ENCODE peak calls at places on chromosomes 7 and 10, in four cellular contexts. One of them, this sample, is unnamed.

GRCh38 chr10:68135922-68136718 is 26.8 kb downstream of the MYPN start:
- DNase-seq in MG63: peak
- DNase-seq in lower leg skin: no peak
- DNase-seq in H7: peak
- DNase-seq in this sample: peak

GRCh38 chr10:60943372-60944158 is 420 bp downstream of the RHOBTB1 start:
- DNase-seq in lower leg skin: peak
- DNase-seq in MG63: peak
- DNase-seq in H7: peak
- DNase-seq in this sample: peak

GRCh38 chr10:129978980-129979379 is 14.9 kb upstream of the EBF3 start:
- DNase-seq in MG63: no peak
- DNase-seq in H7: no peak
- DNase-seq in lower leg skin: no peak
- DNase-seq in this sample: no peak

GRCh38 chr10:69682955-69683474 is 53.0 kb downstream of the FAM241B start:
- DNase-seq in lower leg skin: no peak
- DNase-seq in H7: no peak
- DNase-seq in MG63: no peak
- DNase-seq in this sample: no peak

GRCh38 chr10:3527144-3527543 is 257.9 kb downstream of the KLF6 start:
- DNase-seq in H7: no peak
- DNase-seq in lower leg skin: no peak
- DNase-seq in MG63: no peak
- DNase-seq in this sample: no peak

GRCh38 chr7:101586078-101586941 is 42.8 kb downstream of the MYL10 start:
- DNase-seq in lower leg skin: peak
- DNase-seq in H7: peak
- DNase-seq in MG63: no peak
- DNase-seq in this sample: no peak

GRCh38 chr10:8242295-8242872 is 187.9 kb downstream of the GATA3 start:
- DNase-seq in MG63: no peak
- DNase-seq in lower leg skin: no peak
- DNase-seq in H7: no peak
- DNase-seq in this sample: no peak

GRCh38 chr7:8423057-8423456 is 10.4 kb upstream of the NXPH1 start:
- DNase-seq in MG63: no peak
- DNase-seq in H7: no peak
- DNase-seq in lower leg skin: no peak
- DNase-seq in this sample: no peak

GRCh38 chr10:5040781-5041470 is 37.3 kb upstream of the AKR1C2 start:
- DNase-seq in H7: no peak
- DNase-seq in MG63: no peak
- DNase-seq in lower leg skin: no peak
- DNase-seq in this sample: peak

GRCh38 chr7:68821846-68822245 is 776.4 kb upstream of the AUTS2 start:
- DNase-seq in lower leg skin: no peak
- DNase-seq in H7: no peak
- DNase-seq in MG63: no peak
- DNase-seq in this sample: no peak

GRCh38 chr10:46541017-46541661 is 15.3 kb downstream of the GPRIN2 start:
- DNase-seq in MG63: no peak
- DNase-seq in H7: peak
- DNase-seq in lower leg skin: peak
- DNase-seq in this sample: peak
- H3K4me3 ChIP-seq in MG63: no peak
- H3K4me3 ChIP-seq in H7: peak
- H3K4me3 ChIP-seq in lower leg skin: no peak
- H3K4me3 ChIP-seq in this sample: no peak

DNA sequence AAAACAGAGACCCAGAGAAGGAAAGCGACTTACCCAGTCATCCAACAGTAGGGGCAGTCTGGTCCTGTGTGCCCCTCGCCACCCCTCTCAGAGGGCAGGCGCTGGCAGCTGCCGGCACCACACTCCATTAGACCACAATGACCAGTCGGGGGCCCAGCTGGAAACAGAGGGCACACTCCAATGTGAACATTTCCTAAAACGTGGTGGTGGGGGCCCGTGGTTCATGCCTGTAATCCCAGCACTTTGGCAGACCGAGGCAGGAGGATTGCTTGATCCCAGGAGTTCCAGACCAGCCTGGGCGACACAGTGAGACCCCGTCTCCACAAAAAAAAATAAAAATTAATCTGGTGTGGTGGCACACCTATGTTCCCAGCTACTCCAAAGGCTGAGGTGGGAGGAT is 912 bp upstream of the OAT start:
- DNase-seq in lower leg skin: peak
- DNase-seq in H7: no peak
- DNase-seq in MG63: no peak
- DNase-seq in this sample: no peak
- H3K4me3 ChIP-seq in lower leg skin: no peak
- H3K4me3 ChIP-seq in H7: no peak
- H3K4me3 ChIP-seq in MG63: peak
- H3K4me3 ChIP-seq in this sample: peak

GRCh38 chr7:95436407-95436806 is 1.6 kb upstream of the PON2 start:
- DNase-seq in MG63: no peak
- DNase-seq in lower leg skin: no peak
- DNase-seq in H7: no peak
- DNase-seq in this sample: no peak
- H3K4me3 ChIP-seq in MG63: no peak
- H3K4me3 ChIP-seq in lower leg skin: no peak
- H3K4me3 ChIP-seq in H7: no peak
- H3K4me3 ChIP-seq in this sample: no peak

DNA sequence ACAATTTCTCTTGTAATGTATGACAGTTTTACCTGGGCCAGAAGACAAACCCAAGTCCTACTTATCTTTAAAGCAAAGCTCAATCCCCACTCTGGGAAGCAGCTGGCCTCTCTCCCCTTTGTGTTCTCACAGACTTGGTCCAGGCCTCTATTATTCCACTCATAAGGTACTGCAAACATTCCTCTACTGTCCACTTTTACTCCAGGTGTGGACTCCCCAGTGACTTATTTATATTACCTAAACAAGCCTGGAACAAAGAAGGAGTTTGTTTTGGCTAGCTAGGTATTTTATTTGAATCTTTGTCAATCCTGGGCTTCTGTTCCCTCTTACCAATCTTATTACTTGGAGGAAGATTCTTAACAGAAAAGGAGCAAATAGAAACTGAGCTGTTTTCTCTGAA is 163.5 kb downstream of the SKAP2 start:
- DNase-seq in MG63: no peak
- DNase-seq in H7: no peak
- DNase-seq in lower leg skin: no peak
- DNase-seq in this sample: no peak
- H3K4me3 ChIP-seq in MG63: no peak
- H3K4me3 ChIP-seq in H7: no peak
- H3K4me3 ChIP-seq in lower leg skin: no peak
- H3K4me3 ChIP-seq in this sample: no peak

This sample was measured in A673.